ENCODE peak calls at places on chromosomes 16 and 17, in five cellular contexts. X, Y, O, C and W are unnamed samples.

GRCh38 chr16:57735755-57736418 is at the start of gene KATNB1:
- DNase-seq in X (no peak), Y (no peak), O (no peak), C (no peak), W (no peak)

GRCh38 chr16:56226840-56227525 is 35.7 kb downstream of the GNAO1 start:
- DNase-seq in X (no peak), Y (no peak), O (no peak), C (no peak), W (no peak)

GRCh38 chr16:17460890-17461289 is 9.9 kb downstream of the XYLT1 start:
- DNase-seq in X (no peak), Y (no peak), O (no peak), C (no peak), W (no peak)

GRCh38 chr17:83080641-83081560 is 1.5 kb downstream of the METRNL start:
- DNase-seq in X (no peak), Y (no peak), O (peak), C (no peak), W (peak)

GRCh38 chr16:87918314-87918713 is 18.0 kb downstream of the CA5A start:
- DNase-seq in X (no peak), Y (no peak), O (no peak), C (no peak), W (no peak)

GRCh38 chr16:87611456-87611855 is 9.1 kb downstream of the JPH3 start:
- DNase-seq in X (no peak), Y (no peak), O (no peak), C (no peak), W (no peak)

GRCh38 chr16:57871457-57871856 is 69.2 kb upstream of the KIFC3 start:
- DNase-seq in X (no peak), Y (peak), O (peak), C (no peak), W (no peak)

GRCh38 chr17:4591529-4591928 is 7.2 kb downstream of the SMTNL2 start:
- DNase-seq in X (no peak), Y (peak), O (peak), C (no peak), W (peak)

GRCh38 chr16:9677301-9677653 is 505.0 kb downstream of the GRIN2A start:
- DNase-seq in X (no peak), Y (no peak), O (no peak), C (no peak), W (no peak)

GRCh38 chr16:78556421-78556820 is 457.0 kb downstream of the WWOX start:
- DNase-seq in X (no peak), Y (no peak), O (no peak), C (no peak), W (no peak)

GRCh38 chr16:50774960-50775359 is 33.1 kb downstream of the CYLD start:
- DNase-seq in X (no peak), Y (no peak), O (no peak), C (no peak), W (no peak)

GRCh38 chr16:13672196-13672595 is 247.8 kb upstream of the ERCC4 start:
- DNase-seq in X (no peak), Y (no peak), O (no peak), C (no peak), W (no peak)

GRCh38 chr16:89257281-89257731 is 39.8 kb downstream of the ZNF778 start:
- DNase-seq in X (no peak), Y (no peak), O (no peak), C (no peak), W (peak)

GRCh38 chr17:29645516-29646051 is 22.9 kb upstream of the CORO6 start:
- DNase-seq in X (no peak), Y (no peak), O (peak), C (no peak), W (peak)

GRCh38 chr17:77042688-77043330 is 98.0 kb upstream of the SEC14L1 start:
- DNase-seq in X (no peak), Y (no peak), O (no peak), C (no peak), W (no peak)
- TF ChIP-seq RFX5 in X (no peak), Y (no peak), O (no peak), C (no peak), W (no peak)

GRCh38 chr17:15361592-15361991 is 20.2 kb upstream of the TEKT3 start:
- DNase-seq in X (no peak), Y (no peak), O (no peak), C (no peak), W (no peak)
- H3K4me3 ChIP-seq in X (no peak), Y (no peak), O (no peak), C (no peak), W (no peak)

DNA sequence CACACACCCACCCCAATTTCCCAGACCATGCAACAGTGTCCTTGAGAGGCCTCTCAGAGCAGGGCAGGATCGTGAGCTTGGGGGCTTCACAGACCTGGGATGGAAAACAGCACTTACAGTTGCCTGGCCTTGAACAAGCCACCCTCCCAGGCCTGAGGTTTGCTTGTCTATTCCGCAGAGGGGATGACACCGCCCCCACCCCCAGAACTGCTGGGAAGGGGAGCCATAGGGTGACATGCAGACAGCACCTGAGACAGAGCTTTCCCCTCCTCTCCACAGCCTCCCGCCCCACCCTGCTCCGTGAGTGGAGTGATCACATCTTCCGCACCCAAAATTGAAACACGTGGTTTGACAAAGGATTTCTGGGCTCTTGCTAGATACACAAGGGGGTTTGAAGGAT is 131.5 kb upstream of the TNRC6C start:
- DNase-seq in X (no peak), Y (no peak), O (no peak), C (no peak), W (no peak)
- TF ChIP-seq RFX5 in X (no peak), Y (no peak), O (no peak), C (no peak), W (no peak)

DNA sequence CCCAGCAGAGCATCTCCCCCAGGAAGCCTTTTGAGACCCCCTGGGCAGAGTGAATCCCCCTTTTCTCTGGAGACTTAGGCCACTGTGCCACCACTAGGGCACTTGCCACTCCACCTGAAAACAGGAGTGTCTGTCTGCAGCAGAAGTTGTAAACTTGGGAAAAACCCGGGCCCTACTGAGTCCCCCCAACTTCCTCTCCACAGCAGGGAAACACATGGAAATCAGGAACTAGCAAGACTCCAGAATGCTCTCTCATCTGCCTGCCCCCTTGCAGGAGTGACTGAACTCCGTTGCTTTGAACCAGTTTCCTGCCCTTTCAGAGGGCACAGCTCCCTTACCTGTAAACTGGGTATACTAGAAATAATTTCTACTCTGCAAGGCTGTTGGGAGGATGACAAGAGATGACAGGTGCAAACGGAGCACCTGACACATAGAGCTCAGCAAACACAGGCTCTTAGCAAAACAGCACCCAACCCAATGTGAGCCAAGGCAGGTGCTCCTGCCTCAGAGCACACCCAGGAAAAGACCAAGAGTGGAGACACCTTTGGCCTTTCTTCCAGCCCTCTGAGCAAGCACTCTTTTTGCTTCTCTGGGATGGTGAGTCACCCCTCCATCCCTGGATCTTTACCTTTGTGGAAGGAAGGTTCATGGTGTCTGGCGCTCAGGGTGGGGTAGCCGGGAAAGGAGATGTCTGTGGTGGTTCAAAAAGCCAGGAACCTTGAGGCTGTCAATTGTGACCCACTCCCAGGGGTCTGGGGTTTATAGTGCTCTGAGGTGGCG is at the start of gene HCRT:
- DNase-seq in X (no peak), Y (no peak), O (no peak), C (no peak), W (no peak)
- H3K4me3 ChIP-seq in X (no peak), Y (peak), O (peak), C (peak), W (peak)

DNA sequence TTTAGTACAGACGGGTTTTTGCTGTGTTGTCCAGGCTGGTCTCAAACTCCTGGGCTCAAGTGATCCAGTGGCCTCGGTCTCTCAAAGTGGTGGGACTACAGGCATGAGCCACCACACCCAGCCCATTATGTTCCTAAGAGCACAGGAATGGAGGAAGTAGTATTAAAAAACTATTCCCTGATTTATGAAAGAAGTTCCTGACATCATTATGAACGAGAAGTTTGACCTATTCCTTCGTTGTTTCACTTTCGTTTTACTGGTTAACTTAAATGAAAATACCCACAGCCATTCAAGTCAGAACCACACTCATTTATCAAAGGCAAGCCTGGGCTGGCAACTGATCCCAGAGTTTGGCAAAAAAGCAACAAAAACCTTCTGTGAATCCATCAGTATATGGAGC is 13.5 kb upstream of the CBX4 start:
- DNase-seq in X (no peak), Y (no peak), O (peak), C (no peak), W (no peak)
- TF ChIP-seq RFX5 in X (no peak), Y (no peak), O (no peak), C (no peak), W (no peak)